ENCODE peak calls at places on chromosomes 12 and 14, in four cellular contexts. Z is GM06990, D is osteoblast, L is fibroblast of mammary gland. Q is an unnamed sample.

GRCh38 chr14:29745863-29746262 is 181.8 kb downstream of the PRKD1 start:
- DNase-seq in Z (no peak), D (no peak), L (no peak), Q (no peak)

GRCh38 chr12:10968765-10969456 is 17.8 kb downstream of the TAS2R50 start:
- DNase-seq in Z (no peak), D (peak), L (peak), Q (peak)

GRCh38 chr12:95763809-95764253 is 26.7 kb downstream of the NTN4 start:
- DNase-seq in Z (no peak), D (peak), L (peak), Q (peak)

GRCh38 chr14:50675597-50675996 is 7.5 kb upstream of the SAV1 start:
- DNase-seq in Z (no peak), D (no peak), L (no peak), Q (no peak)

GRCh38 chr14:89899917-89900680 is 54.4 kb downstream of the EFCAB11 start:
- DNase-seq in Z (no peak), D (peak), L (peak), Q (peak)

GRCh38 chr12:12443482-12443881 is 86.6 kb downstream of the BORCS5 start:
- DNase-seq in Z (no peak), D (peak), L (peak), Q (peak)

GRCh38 chr14:90567991-90568390 is 171.2 kb downstream of the CALM1 start:
- DNase-seq in Z (no peak), D (no peak), L (no peak), Q (no peak)

GRCh38 chr14:29648045-29648444 is 279.6 kb downstream of the PRKD1 start:
- DNase-seq in Z (no peak), D (no peak), L (peak), Q (peak)

GRCh38 chr14:93954900-93955891 is 21.2 kb downstream of the ASB2 start:
- DNase-seq in Z (peak), D (peak), L (no peak), Q (no peak)

GRCh38 chr12:46771268-46771837 is 54.4 kb downstream of the SLC38A4 start:
- DNase-seq in Z (no peak), D (no peak), L (peak), Q (peak)

GRCh38 chr12:99192489-99192888 is 455.1 kb upstream of the GARIN6 start:
- DNase-seq in Z (no peak), D (no peak), L (no peak), Q (no peak)

GRCh38 chr14:49634547-49635334 is at the start of gene DNAAF2:
- DNase-seq in Z (no peak), D (peak), L (peak), Q (peak)

GRCh38 chr14:79375336-79375735 is 836.0 kb downstream of the DIO2 start:
- DNase-seq in Z (no peak), D (no peak), L (no peak), Q (no peak)

GRCh38 chr12:130925616-130926015 is 28.1 kb upstream of the ADGRD1 start:
- DNase-seq in Z (no peak), D (no peak), L (no peak), Q (peak)

GRCh38 chr14:44897041-44897843 is 64.5 kb downstream of the KLHL28 start:
- DNase-seq in Z (peak), D (peak), L (peak), Q (peak)
- TF ChIP-seq CTCF in Z (no peak), D (no peak), L (no peak), Q (no peak)

GRCh38 chr14:73937012-73937411 is 12.9 kb downstream of the FAM161B start:
- DNase-seq in Z (no peak), D (no peak), L (no peak), Q (no peak)

GRCh38 chr14:73935666-73936065 is 14.2 kb downstream of the FAM161B start:
- DNase-seq in Z (no peak), D (peak), L (peak), Q (peak)
- TF ChIP-seq CTCF in Z (peak), D (peak), L (peak), Q (peak)

GRCh38 chr12:62983594-62983993 is 48.6 kb upstream of the PPM1H start:
- DNase-seq in Z (no peak), D (no peak), L (no peak), Q (no peak)
- TF ChIP-seq CTCF in Z (peak), D (peak), L (no peak), Q (no peak)

DNA sequence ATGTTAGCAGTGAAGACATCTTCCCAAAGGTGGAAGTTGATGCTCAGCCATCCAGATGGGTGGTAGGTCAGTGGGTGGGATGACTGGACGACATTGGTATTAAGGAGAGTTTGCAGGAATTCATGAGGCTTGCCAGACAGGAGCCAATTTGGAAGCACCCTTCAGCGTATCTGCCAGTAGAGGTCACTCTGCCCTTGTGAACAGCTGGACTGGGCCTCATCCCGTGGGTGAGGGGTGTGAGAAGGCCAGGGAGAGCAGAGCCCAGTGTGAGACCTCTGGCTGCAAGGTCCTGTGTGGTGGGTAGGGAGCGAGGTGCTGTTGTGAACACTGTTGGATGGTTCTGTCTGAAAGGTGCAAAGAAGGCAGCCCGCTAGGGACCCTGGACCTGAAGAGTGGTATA is 37.7 kb downstream of the SLC5A8 start:
- DNase-seq in Z (no peak), D (peak), L (peak), Q (no peak)
- TF ChIP-seq CTCF in Z (peak), D (peak), L (peak), Q (no peak)

DNA sequence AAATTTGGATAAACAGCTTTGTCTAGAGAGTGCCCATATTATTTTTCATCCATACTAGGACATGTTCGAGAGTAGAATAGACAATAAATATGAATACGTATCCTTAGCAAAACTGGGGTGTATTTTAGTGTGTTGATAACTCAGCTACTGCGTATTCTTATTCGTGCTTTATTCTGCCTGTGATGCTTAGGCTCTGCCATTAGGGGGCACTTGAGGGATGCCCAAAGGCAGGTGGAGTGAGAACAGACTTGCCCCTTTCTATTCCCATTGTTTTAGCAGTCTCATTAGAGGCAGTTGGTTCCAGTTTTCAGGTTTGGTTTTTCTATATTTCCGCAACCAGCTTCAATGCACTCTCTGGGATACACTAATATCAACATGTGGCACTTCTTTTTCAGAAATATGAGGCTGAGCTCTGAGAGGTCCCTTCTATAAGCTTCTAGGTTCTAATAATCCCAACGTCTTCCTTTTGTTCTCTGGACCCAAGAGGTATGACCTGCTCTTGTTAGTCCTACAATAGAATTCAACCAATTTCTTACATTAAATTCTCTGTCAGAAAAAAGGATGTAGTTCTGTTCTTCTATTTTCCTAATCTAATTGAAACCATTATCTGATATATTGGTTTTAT is 985.7 kb upstream of the FBXO33 start:
- DNase-seq in Z (no peak), D (no peak), L (peak), Q (peak)
- TF ChIP-seq CTCF in Z (peak), D (no peak), L (peak), Q (peak)